ENCODE peak calls at places on chromosome 16, in four cellular contexts. Y is HCT116, A is MM.1S, S is Peyer's patch. O is an unnamed sample. For H3K36me3, the result is how much of the 10 kb centered on the place peaks cover.

GRCh38 chr16:24700549-24701392 is 28.7 kb upstream of the TNRC6A start:
- DNase-seq in A (no peak), Y (peak), S (peak), O (no peak)

GRCh38 chr16:15782573-15783365 is 74.1 kb downstream of the MYH11 start:
- DNase-seq in Y (no peak), S (no peak), A (no peak), O (no peak)

GRCh38 chr16:66382171-66382965 is 15.9 kb downstream of the CDH5 start:
- DNase-seq in Y (no peak), A (no peak), S (no peak), O (no peak)

GRCh38 chr16:68717684-68718083 is 19.4 kb upstream of the CDH1 start:
- DNase-seq in S (no peak), A (no peak), Y (no peak), O (no peak)

GRCh38 chr16:4702466-4702808 is 9.1 kb downstream of the NUDT16L1 start:
- DNase-seq in A (no peak), S (no peak), Y (no peak), O (no peak)

GRCh38 chr16:9647981-9648701 is 534.1 kb downstream of the GRIN2A start:
- DNase-seq in Y (no peak), A (peak), S (no peak), O (no peak)

GRCh38 chr16:80350066-80350465 is 190.7 kb upstream of the DYNLRB2 start:
- DNase-seq in A (no peak), S (no peak), Y (no peak), O (no peak)

GRCh38 chr16:709651-710499 is 4.3 kb upstream of the FBXL16 start:
- DNase-seq in S (no peak), A (no peak), Y (no peak), O (peak)

GRCh38 chr16:86909359-86910145 is 331.2 kb downstream of the FOXL1 start:
- DNase-seq in A (no peak), S (no peak), Y (no peak), O (no peak)

GRCh38 chr16:58123896-58124600 is 5.1 kb downstream of the CFAP20 start:
- DNase-seq in A (no peak), Y (no peak), S (no peak), O (no peak)

GRCh38 chr16:82704369-82704768 is 77.6 kb downstream of the CDH13 start:
- DNase-seq in A (no peak), S (no peak), Y (no peak), O (no peak)

GRCh38 chr16:79723583-79724168 is 123.1 kb upstream of the MAF start:
- DNase-seq in A (no peak), S (peak), Y (no peak), O (no peak)

GRCh38 chr16:81394966-81395655 is 49.5 kb upstream of the CMIP start:
- DNase-seq in S (no peak), Y (no peak), A (no peak), O (no peak)

DNA sequence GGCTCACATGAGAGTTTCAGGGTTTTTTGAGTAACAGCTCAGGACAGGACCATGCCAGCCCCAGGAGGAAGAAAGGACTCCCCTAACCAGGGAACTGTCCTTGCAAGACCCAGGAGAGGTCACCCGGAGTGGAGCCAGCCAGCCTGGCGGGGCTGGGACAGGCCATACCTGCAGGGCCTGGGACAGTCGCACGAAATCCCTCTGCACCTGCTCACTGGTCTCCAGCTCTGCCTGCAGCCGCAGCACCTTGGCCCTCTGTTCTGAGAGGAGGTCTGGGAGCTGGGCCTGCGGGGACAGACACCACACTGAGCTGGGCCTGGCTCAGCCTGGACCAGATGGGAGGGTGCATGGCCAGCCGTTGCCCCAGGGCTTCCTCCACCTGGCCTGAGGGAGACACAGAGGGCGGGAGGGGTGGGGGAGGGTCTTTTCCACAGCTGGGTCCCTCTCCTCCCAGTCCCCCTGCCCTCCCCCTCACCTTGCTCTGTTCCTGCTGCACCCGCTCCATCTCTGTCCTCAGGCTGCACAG is 19.7 kb downstream of the RABEP2 start:
- DNase-seq in S (no peak), Y (no peak), A (no peak), O (no peak)
- H3K36me3 ChIP-seq in S (under half), Y (under half), A (under half), O (under half)

DNA sequence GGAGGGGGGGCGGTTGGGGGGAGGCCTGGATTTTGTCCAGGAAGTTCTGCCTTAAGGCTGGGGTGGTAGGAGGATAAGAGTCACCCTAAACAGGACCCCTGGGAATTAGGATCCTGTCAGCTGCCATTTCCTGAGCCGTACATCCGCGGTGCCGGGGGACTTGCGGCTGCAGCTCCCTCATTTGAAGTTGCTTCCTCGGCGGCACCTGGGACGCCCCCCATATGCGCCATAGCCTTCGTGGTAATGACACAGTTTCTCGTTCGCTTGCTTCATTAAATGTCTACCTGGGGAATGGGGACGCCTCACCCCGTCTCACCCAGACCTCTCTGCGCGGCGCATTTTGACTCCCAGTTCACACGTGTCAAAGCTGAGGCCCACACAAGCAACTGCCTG is 55.1 kb upstream of the PABPN1L start:
- DNase-seq in A (no peak), Y (no peak), S (no peak), O (no peak)
- H3K27ac ChIP-seq in A (no peak), Y (no peak), S (peak), O (no peak)

GRCh38 chr16:49283376-49284049 is 1.9 kb upstream of the CBLN1 start:
- DNase-seq in S (no peak), Y (no peak), A (no peak), O (no peak)
- H3K4me3 ChIP-seq in S (no peak), Y (no peak), A (peak), O (no peak)

DNA sequence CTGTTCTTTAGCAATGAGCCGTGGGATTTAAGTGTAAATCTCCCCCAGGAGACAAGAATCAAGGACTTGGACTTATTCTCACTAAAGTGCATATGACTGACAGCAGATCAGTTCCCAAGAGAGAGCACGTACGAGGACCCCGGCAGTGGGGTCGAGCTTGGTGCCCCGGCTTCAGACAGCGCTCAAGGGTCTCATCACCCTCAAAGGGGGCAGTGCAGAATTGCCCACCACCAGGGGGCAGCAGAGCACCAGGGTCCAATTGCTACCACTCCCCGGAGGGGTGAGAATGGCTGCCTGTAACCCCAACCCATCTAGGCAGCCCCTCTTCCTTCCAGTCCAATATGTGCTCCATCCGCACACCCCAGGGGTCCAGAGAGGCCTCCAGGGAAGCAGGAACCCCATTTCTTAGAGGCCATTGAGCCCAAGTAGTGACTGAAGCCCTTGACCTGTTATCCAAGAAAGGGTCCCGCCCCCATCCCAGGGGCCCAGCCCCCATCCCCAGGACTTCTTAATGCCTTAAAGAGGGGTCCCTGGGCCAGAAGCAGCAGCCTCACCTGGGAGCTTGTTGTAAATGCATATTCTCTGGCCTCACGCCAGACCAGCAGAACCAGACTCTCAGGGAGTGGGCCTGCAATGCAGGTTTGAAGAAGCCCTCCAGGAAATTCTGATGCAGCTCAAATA is 86.1 kb downstream of the ZDHHC7 start:
- DNase-seq in S (peak), A (no peak), Y (peak), O (no peak)
- H3K36me3 ChIP-seq in S (under half), A (under half), Y (under half), O (under half)

GRCh38 chr16:73189132-73189531 is 141.2 kb upstream of the ZFHX3 start:
- DNase-seq in A (no peak), Y (no peak), S (no peak), O (no peak)
- H3K27ac ChIP-seq in A (no peak), Y (no peak), S (no peak), O (no peak)

DNA sequence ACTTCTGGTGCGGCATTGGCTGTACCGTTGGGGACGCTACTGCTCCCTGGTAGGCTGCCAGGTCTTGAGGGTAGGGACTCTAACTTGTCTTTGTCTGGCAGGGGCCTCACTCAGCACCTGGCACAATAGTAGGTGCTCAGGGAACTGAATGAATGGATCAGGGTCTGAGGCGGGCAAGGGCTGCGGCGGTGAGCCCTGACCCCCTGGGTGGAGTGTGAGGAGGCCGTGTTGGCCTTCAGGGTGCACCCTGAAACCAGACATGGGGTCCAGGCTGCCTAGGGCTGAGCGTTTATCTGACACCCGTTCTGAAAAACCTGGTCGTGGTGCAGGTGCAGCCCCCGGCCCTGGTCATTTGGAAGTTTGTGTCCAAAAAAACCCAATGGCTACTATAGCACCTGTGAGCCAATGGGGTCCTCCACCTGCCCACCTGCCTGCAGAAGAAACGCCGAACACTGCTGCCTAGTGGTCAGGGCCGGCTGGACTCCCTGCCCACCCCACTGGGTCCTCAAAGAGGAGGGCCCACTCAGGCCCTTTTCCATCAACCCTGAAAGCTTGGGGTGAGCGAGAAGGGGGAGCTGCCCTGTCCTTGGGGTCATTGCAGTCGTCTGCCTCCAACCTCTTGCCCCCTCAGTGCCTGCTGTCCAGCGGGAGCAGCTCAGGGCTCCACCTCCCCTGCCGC is 4.9 kb upstream of the ATP6V0C start:
- DNase-seq in A (no peak), S (no peak), Y (no peak), O (no peak)
- H3K4me3 ChIP-seq in A (no peak), S (no peak), Y (no peak), O (no peak)

GRCh38 chr16:89556750-89557149 is 3.7 kb upstream of the RPL13 start:
- DNase-seq in A (no peak), Y (no peak), S (no peak), O (no peak)

GRCh38 chr16:89555265-89555664 is 5.2 kb upstream of the RPL13 start:
- DNase-seq in S (no peak), Y (no peak), A (no peak), O (no peak)

GRCh38 chr16:89554343-89554742 is 6.1 kb upstream of the RPL13 start:
- DNase-seq in A (no peak), S (no peak), Y (no peak), O (no peak)

GRCh38 chr16:89557230-89557935 is 3.1 kb upstream of the RPL13 start:
- DNase-seq in Y (peak), S (peak), A (peak), O (no peak)

GRCh38 chr16:89555780-89556179 is 4.7 kb upstream of the RPL13 start:
- DNase-seq in Y (no peak), S (no peak), A (no peak), O (no peak)
- H3K36me3 ChIP-seq in Y (under half), S (under half), A (under half), O (under half)

GRCh38 chr16:67608367-67608766 is 36.6 kb upstream of the CARMIL2 start:
- DNase-seq in A (no peak), Y (no peak), S (no peak), O (no peak)

GRCh38 chr16:67605641-67606040 is 39.3 kb upstream of the CARMIL2 start:
- DNase-seq in S (no peak), Y (no peak), A (no peak), O (no peak)

GRCh38 chr16:67606632-67607031 is 38.3 kb upstream of the CARMIL2 start:
- DNase-seq in A (no peak), S (no peak), Y (no peak), O (no peak)
- H3K27ac ChIP-seq in A (no peak), S (no peak), Y (no peak), O (no peak)

DNA sequence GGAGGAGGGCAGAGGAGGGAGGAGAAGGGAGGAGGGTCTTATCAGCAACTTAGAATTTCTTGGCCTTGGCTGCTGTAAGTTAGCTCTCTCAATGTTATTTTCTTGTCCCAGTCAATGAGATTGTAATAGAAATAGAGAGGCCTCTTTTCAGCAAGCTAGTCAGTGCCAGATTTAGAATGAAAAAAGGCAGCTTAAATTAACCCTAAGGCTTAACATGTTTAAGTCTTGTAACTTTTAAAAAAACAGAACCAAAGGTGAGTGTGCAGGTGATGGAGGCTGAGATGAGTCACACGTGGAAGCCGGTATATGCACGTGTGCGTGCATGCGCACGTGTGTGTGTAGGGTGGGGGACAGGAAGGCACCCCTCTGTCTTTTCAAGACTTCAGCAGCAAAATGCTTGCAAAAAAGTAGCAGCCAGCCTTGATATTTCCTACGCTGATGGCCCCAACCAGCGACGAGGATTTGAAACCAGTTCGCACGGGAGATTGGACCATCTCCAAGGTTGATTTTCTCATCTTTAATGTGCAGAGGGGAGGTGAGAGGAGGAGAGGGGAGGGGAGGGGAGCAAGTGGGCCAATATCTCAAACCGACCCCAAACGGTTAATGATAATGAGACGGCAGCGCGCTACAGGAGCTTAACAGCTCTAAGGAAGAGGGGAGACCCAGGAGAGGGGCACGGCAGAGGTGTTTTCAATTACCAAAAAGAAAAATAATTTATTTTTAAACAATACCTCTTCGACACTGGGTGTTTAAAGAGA is 154.8 kb downstream of the ZNF423 start:
- DNase-seq in S (no peak), A (no peak), Y (no peak), O (no peak)
- H3K4me3 ChIP-seq in S (no peak), A (no peak), Y (no peak), O (peak)

O was measured in SK-N-MC.